ENCODE peak calls at places on chromosomes 16 and 17, in eight cellular contexts. U is kidney epithelial cell, Y is BJ, S is thoracic aorta, B is mammary epithelial cell, X is IMR-90, I is AG04450, C is fibroblast of lung. F is an unnamed sample.

GRCh38 chr16:86751081-86752030 is 173.0 kb downstream of the FOXL1 start:
- DNase-seq in U (peak; percentile 86), Y (peak; percentile 57), S (peak; percentile 50), B (peak; percentile 83), X (peak; percentile 87), I (peak; percentile 63), C (peak; percentile 92), F (peak; percentile 94)

GRCh38 chr17:38861399-38861843 is 7.9 kb upstream of the RPL23 start:
- DNase-seq in U (no peak), Y (no peak), S (no peak), B (peak; percentile 43), X (no peak), I (no peak), C (no peak), F (no peak)

GRCh38 chr16:16933861-16934260 is 536.9 kb downstream of the XYLT1 start:
- DNase-seq in U (no peak), Y (no peak), S (no peak), B (no peak), X (no peak), I (no peak), C (no peak), F (no peak)

GRCh38 chr16:58511933-58512815 is 3.1 kb upstream of the SETD6 start:
- DNase-seq in U (no peak), Y (no peak), S (peak; percentile 38), B (peak; percentile 38), X (peak; percentile 55), I (peak; percentile 16), C (peak; percentile 38), F (peak; percentile 55)

GRCh38 chr16:76665571-76666275 is 388.5 kb downstream of the CNTNAP4 start:
- DNase-seq in U (no peak), Y (no peak), S (no peak), B (no peak), X (no peak), I (no peak), C (no peak), F (no peak)

GRCh38 chr17:58269557-58270291 is 11.0 kb downstream of the MPO start:
- DNase-seq in U (no peak), Y (no peak), S (no peak), B (no peak), X (no peak), I (no peak), C (no peak), F (no peak)

GRCh38 chr17:81397314-81398169 is 2.3 kb downstream of the BAHCC1 start:
- DNase-seq in U (no peak), Y (no peak), S (no peak), B (peak; percentile 72), X (peak; percentile 62), I (no peak), C (peak; percentile 67), F (peak; percentile 77)

GRCh38 chr17:45790296-45790922 is 6.3 kb downstream of the CRHR1 start:
- DNase-seq in U (no peak), Y (no peak), S (no peak), B (no peak), X (no peak), I (no peak), C (no peak), F (no peak)

GRCh38 chr17:59332890-59333377 is 1.5 kb downstream of the YPEL2 start:
- DNase-seq in U (no peak), Y (no peak), S (no peak), B (no peak), X (peak; percentile 11), I (no peak), C (no peak), F (no peak)

GRCh38 chr17:59893617-59894100 is 738 bp downstream of the RPS6KB1 start:
- DNase-seq in U (no peak), Y (no peak), S (no peak), B (peak; percentile 31), X (peak; percentile 8), I (no peak), C (peak; percentile 21), F (peak; percentile 23)

GRCh38 chr17:48747445-48748363 is 19.2 kb upstream of the HOXB13 start:
- DNase-seq in U (no peak), Y (no peak), S (no peak), B (no peak), X (no peak), I (no peak), C (no peak), F (peak; percentile 14)

GRCh38 chr16:70433456-70434103 is 5.3 kb downstream of the ST3GAL2 start:
- DNase-seq in U (no peak), Y (peak; percentile 67), S (no peak), B (no peak), X (peak; percentile 87), I (no peak), C (peak; percentile 77), F (peak; percentile 72)

GRCh38 chr17:6862122-6862521 is 30.6 kb upstream of the TEKT1 start:
- DNase-seq in U (no peak), Y (no peak), S (no peak), B (no peak), X (no peak), I (no peak), C (no peak), F (no peak)

GRCh38 chr17:6853764-6854442 is 22.4 kb upstream of the TEKT1 start:
- DNase-seq in U (no peak), Y (no peak), S (no peak), B (peak; percentile 79), X (no peak), I (no peak), C (no peak), F (no peak)

GRCh38 chr17:6856054-6856453 is 24.5 kb upstream of the TEKT1 start:
- DNase-seq in U (no peak), Y (no peak), S (no peak), B (no peak), X (no peak), I (no peak), C (no peak), F (no peak)

GRCh38 chr17:6857336-6857735 is 25.8 kb upstream of the TEKT1 start:
- DNase-seq in U (no peak), Y (no peak), S (no peak), B (no peak), X (no peak), I (no peak), C (no peak), F (no peak)

DNA sequence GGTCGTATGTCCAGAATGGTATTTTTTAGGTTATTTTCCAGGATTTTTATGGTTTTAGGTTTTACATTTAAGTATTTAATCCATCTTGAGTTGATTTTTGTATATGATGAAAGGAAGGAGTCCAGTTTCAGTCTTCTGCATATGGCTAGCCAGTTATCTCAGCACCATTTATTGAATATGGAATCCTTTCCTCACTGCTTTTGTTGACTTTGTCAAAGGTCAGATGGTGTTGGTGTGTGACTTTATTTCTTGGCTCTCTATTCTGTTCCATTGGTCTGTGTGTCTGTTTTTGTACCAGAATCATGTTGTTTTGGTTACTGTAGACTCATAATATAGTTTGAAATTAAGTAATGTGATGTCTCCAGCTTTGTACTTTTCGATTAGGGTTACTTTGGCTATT is 26.4 kb upstream of the TEKT1 start:
- DNase-seq in U (no peak), Y (no peak), S (no peak), B (no peak), X (no peak), I (no peak), C (no peak), F (no peak)
- H3K4me3 ChIP-seq in U (no peak overlapping the region), Y (no peak overlapping the region), S (no peak overlapping the region), B (no peak overlapping the region), X (no peak overlapping the region), I (no peak overlapping the region), C (no peak overlapping the region), F (no peak overlapping the region)

GRCh38 chr16:65121870-65122723 is at the start of gene CDH11:
- DNase-seq in U (no peak), Y (peak; percentile 38), S (no peak), B (peak; percentile 3), X (peak; percentile 82), I (peak; percentile 55), C (peak; percentile 91), F (peak; percentile 91)
- TF ChIP-seq CTCF in U (no peak), Y (peak; percentile 45), S (peak; percentile 79), B (peak; percentile 11), X (peak; percentile 50), I (peak; percentile 44), C (no peak), F (peak; percentile 41)

DNA sequence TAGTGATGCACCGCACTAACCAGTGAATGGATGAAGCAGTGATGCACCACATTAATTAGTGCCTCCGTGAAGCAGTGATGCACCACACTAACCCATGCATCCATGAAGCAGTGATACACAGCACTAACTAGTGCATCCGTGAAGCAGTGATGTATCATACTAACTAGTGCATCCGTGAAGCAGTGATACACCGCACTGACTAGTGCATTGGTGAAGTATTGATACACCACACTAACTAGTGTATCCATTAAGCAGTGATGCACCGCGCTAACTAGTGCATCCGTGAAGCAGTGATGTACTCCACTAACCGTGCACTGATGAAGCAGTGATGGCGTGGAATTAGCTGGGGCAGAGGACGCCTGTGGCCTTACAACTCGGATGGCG is 80.6 kb upstream of the NKD1 start:
- DNase-seq in U (no peak), Y (no peak), S (no peak), B (no peak), X (no peak), I (no peak), C (no peak), F (no peak)
- H3K4me3 ChIP-seq in U (peak overlapping the region; percentile 23), Y (no peak overlapping the region), S (peak overlapping the region; percentile 73), B (no peak overlapping the region), X (no peak overlapping the region), I (no peak overlapping the region), C (no peak overlapping the region), F (no peak overlapping the region)

DNA sequence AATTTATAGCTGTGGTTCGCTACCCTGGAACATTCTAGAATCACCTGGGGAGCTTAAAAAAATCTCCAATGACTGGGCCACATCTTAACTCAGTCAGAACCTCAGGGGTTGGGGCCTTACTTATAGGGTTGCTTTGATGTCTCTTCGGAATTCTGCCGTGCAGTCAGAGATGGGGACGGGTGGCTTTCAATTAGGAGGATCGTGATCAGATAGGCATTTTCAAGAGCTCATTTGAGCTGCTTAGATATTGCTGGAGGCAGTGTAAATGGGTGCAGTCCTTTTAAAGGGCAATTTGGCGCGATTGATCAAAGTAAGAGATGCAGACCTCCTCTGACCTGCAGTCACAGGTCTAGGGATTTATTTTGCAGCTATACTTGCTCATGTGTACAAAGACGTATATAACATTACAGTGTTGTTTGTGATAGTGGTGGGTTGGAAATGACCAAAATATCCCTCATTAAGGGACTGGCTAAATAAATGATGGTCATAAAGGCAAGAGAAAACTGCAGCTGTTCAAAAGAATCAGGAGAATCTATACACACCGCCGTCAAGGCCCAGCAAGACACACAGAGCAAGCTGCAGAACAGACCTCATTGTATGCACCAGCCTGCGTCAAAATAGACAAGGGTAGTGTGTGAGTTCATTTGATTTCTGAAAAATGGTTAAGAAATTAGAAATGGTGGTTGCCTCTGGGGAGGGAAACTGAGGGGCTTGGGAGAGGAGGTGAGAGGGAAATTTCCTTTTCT is 6.3 kb upstream of the KCNG4 start:
- DNase-seq in U (no peak), Y (no peak), S (no peak), B (no peak), X (no peak), I (no peak), C (no peak), F (no peak)
- TF ChIP-seq CTCF in U (no peak), Y (no peak), S (no peak), B (no peak), X (no peak), I (no peak), C (no peak), F (no peak)